ENCODE peak calls at places on chromosomes 4 and X, in five cellular contexts. One of them, this sample, is unnamed.

GRCh38 chr4:176149680-176150079 is 45.7 kb downstream of the SPATA4 start:
- DNase-seq in OCI-M1: no peak
- DNase-seq in lower lobe of right lung: no peak
- DNase-seq in choroid plexus epithelial cell: no peak
- DNase-seq in RKO: no peak
- DNase-seq in this sample: no peak

GRCh38 chr4:101339332-101339731 is 8.0 kb downstream of the PPP3CA start:
- DNase-seq in OCI-M1: no peak
- DNase-seq in RKO: no peak
- DNase-seq in lower lobe of right lung: no peak
- DNase-seq in choroid plexus epithelial cell: no peak
- DNase-seq in this sample: no peak

GRCh38 chr4:84710520-84710919 is 127.6 kb downstream of the CDS1 start:
- DNase-seq in lower lobe of right lung: no peak
- DNase-seq in choroid plexus epithelial cell: no peak
- DNase-seq in OCI-M1: no peak
- DNase-seq in RKO: no peak
- DNase-seq in this sample: no peak

GRCh38 chr4:168411318-168412150 is 68.8 kb downstream of the DDX60L start:
- DNase-seq in lower lobe of right lung: no peak
- DNase-seq in OCI-M1: peak; percentile 17
- DNase-seq in RKO: no peak
- DNase-seq in choroid plexus epithelial cell: peak; percentile 58
- DNase-seq in this sample: no peak

GRCh38 chr4:144902614-144903013 is 195.4 kb downstream of the ANAPC10 start:
- DNase-seq in OCI-M1: peak; percentile 30
- DNase-seq in lower lobe of right lung: no peak
- DNase-seq in RKO: no peak
- DNase-seq in choroid plexus epithelial cell: no peak
- DNase-seq in this sample: no peak

GRCh38 chrX:115399306-115399705 is 109.8 kb downstream of the LUZP4 start:
- DNase-seq in RKO: no peak
- DNase-seq in OCI-M1: no peak
- DNase-seq in lower lobe of right lung: no peak
- DNase-seq in choroid plexus epithelial cell: no peak
- DNase-seq in this sample: no peak

GRCh38 chrX:33725556-33726232 is 406.4 kb downstream of the FAM47A start:
- DNase-seq in RKO: no peak
- DNase-seq in choroid plexus epithelial cell: peak; percentile 12
- DNase-seq in lower lobe of right lung: peak; percentile 22
- DNase-seq in OCI-M1: peak; percentile 33
- DNase-seq in this sample: peak; percentile 1

GRCh38 chrX:107610667-107611066 is 17.6 kb upstream of the PRPS1 start:
- DNase-seq in lower lobe of right lung: no peak
- DNase-seq in choroid plexus epithelial cell: no peak
- DNase-seq in RKO: no peak
- DNase-seq in OCI-M1: no peak
- DNase-seq in this sample: no peak

GRCh38 chrX:8668797-8669196 is 63.1 kb downstream of the ANOS1 start:
- DNase-seq in OCI-M1: peak; percentile 83
- DNase-seq in choroid plexus epithelial cell: no peak
- DNase-seq in lower lobe of right lung: peak; percentile 51
- DNase-seq in RKO: no peak
- DNase-seq in this sample: no peak

GRCh38 chr4:121749225-121749624 is 15.7 kb downstream of the SMIM43 start:
- DNase-seq in OCI-M1: no peak
- DNase-seq in RKO: no peak
- DNase-seq in lower lobe of right lung: no peak
- DNase-seq in choroid plexus epithelial cell: no peak
- DNase-seq in this sample: no peak

GRCh38 chrX:120365320-120365719 is 3.4 kb downstream of the ATP1B4 start:
- DNase-seq in lower lobe of right lung: peak; percentile 51
- DNase-seq in RKO: no peak
- DNase-seq in choroid plexus epithelial cell: peak; percentile 23
- DNase-seq in OCI-M1: peak; percentile 62
- DNase-seq in this sample: peak; percentile 66

GRCh38 chrX:31508338-31508737 is 436.5 kb upstream of the FTHL17 start:
- DNase-seq in RKO: no peak
- DNase-seq in choroid plexus epithelial cell: peak; percentile 66
- DNase-seq in OCI-M1: no peak
- DNase-seq in lower lobe of right lung: no peak
- DNase-seq in this sample: peak; percentile 24

GRCh38 chrX:96004386-96004785 is 680.3 kb upstream of the DIAPH2 start:
- DNase-seq in choroid plexus epithelial cell: peak; percentile 69
- DNase-seq in RKO: peak; percentile 49
- DNase-seq in lower lobe of right lung: no peak
- DNase-seq in OCI-M1: no peak
- DNase-seq in this sample: no peak

GRCh38 chr4:105990933-105991332 is 95.7 kb downstream of the NPNT start:
- DNase-seq in choroid plexus epithelial cell: peak; percentile 84
- DNase-seq in RKO: peak; percentile 39
- DNase-seq in lower lobe of right lung: peak; percentile 66
- DNase-seq in OCI-M1: peak; percentile 16
- DNase-seq in this sample: peak; percentile 99

GRCh38 chrX:40145670-40146470 is 48.1 kb upstream of the BCOR start:
- DNase-seq in choroid plexus epithelial cell: no peak
- DNase-seq in RKO: no peak
- DNase-seq in lower lobe of right lung: no peak
- DNase-seq in OCI-M1: no peak
- DNase-seq in this sample: no peak

GRCh38 chr4:147984778-147985138 is 252.9 kb downstream of the ARHGAP10 start:
- DNase-seq in lower lobe of right lung: no peak
- DNase-seq in RKO: no peak
- DNase-seq in choroid plexus epithelial cell: no peak
- DNase-seq in OCI-M1: no peak
- DNase-seq in this sample: no peak

GRCh38 chr4:66300336-66300934 is 630.1 kb upstream of the EPHA5 start:
- DNase-seq in OCI-M1: no peak
- DNase-seq in lower lobe of right lung: no peak
- DNase-seq in choroid plexus epithelial cell: no peak
- DNase-seq in RKO: no peak
- DNase-seq in this sample: no peak

GRCh38 chr4:184648220-184649025 is 824 bp downstream of the CASP3 start:
- DNase-seq in lower lobe of right lung: peak; percentile 79
- DNase-seq in choroid plexus epithelial cell: peak; percentile 47
- DNase-seq in OCI-M1: peak; percentile 76
- DNase-seq in RKO: peak; percentile 52
- DNase-seq in this sample: peak; percentile 32

GRCh38 chrX:65522739-65523372 is 11.7 kb downstream of the LAS1L start:
- DNase-seq in lower lobe of right lung: no peak
- DNase-seq in OCI-M1: no peak
- DNase-seq in RKO: peak; percentile 28
- DNase-seq in choroid plexus epithelial cell: peak; percentile 81
- DNase-seq in this sample: peak; percentile 30

GRCh38 chr4:22030321-22030720 is 81.7 kb upstream of the KCNIP4 start:
- DNase-seq in lower lobe of right lung: no peak
- DNase-seq in RKO: no peak
- DNase-seq in choroid plexus epithelial cell: no peak
- DNase-seq in OCI-M1: no peak
- DNase-seq in this sample: no peak

GRCh38 chr4:76235915-76236314 is 15.6 kb upstream of the FAM47E start:
- DNase-seq in lower lobe of right lung: no peak
- DNase-seq in choroid plexus epithelial cell: no peak
- DNase-seq in OCI-M1: no peak
- DNase-seq in RKO: no peak
- DNase-seq in this sample: no peak

GRCh38 chr4:142925161-142925560 is 79.1 kb upstream of the INPP4B start:
- DNase-seq in OCI-M1: no peak
- DNase-seq in choroid plexus epithelial cell: no peak
- DNase-seq in RKO: no peak
- DNase-seq in lower lobe of right lung: no peak
- DNase-seq in this sample: peak; percentile 32

GRCh38 chrX:30313322-30313721 is 4.1 kb upstream of the NR0B1 start:
- DNase-seq in lower lobe of right lung: no peak
- DNase-seq in RKO: no peak
- DNase-seq in OCI-M1: no peak
- DNase-seq in choroid plexus epithelial cell: no peak
- DNase-seq in this sample: peak; percentile 29

GRCh38 chr4:33067221-33067620 is 2347.1 kb downstream of the PCDH7 start:
- DNase-seq in lower lobe of right lung: no peak
- DNase-seq in choroid plexus epithelial cell: no peak
- DNase-seq in RKO: no peak
- DNase-seq in OCI-M1: no peak
- DNase-seq in this sample: peak; percentile 31

GRCh38 chrX:134528936-134529335 is 69.0 kb downstream of the HPRT1 start:
- DNase-seq in choroid plexus epithelial cell: no peak
- DNase-seq in lower lobe of right lung: no peak
- DNase-seq in RKO: no peak
- DNase-seq in OCI-M1: peak; percentile 38
- DNase-seq in this sample: no peak

GRCh38 chr4:73770917-73771316 is 30.5 kb downstream of the CXCL8 start:
- DNase-seq in choroid plexus epithelial cell: no peak
- DNase-seq in RKO: no peak
- DNase-seq in lower lobe of right lung: no peak
- DNase-seq in OCI-M1: no peak
- DNase-seq in this sample: no peak

GRCh38 chr4:168541608-168541953 is 44.7 kb downstream of the PALLD start:
- DNase-seq in RKO: peak; percentile 45
- DNase-seq in lower lobe of right lung: no peak
- DNase-seq in choroid plexus epithelial cell: peak; percentile 55
- DNase-seq in OCI-M1: no peak
- DNase-seq in this sample: peak; percentile 83

GRCh38 chr4:94757192-94758140 is at the start of gene BMPR1B:
- DNase-seq in RKO: no peak
- DNase-seq in choroid plexus epithelial cell: peak; percentile 74
- DNase-seq in lower lobe of right lung: no peak
- DNase-seq in OCI-M1: no peak
- DNase-seq in this sample: peak; percentile 83

GRCh38 chr4:40264995-40265909 is 68.4 kb downstream of the RHOH start:
- DNase-seq in OCI-M1: peak; percentile 76
- DNase-seq in RKO: no peak
- DNase-seq in lower lobe of right lung: no peak
- DNase-seq in choroid plexus epithelial cell: peak; percentile 59
- DNase-seq in this sample: peak; percentile 95

GRCh38 chr4:187606581-187606980 is 389.0 kb upstream of the ZFP42 start:
- DNase-seq in OCI-M1: peak; percentile 79
- DNase-seq in RKO: peak; percentile 71
- DNase-seq in lower lobe of right lung: no peak
- DNase-seq in choroid plexus epithelial cell: peak; percentile 70
- DNase-seq in this sample: peak; percentile 69

GRCh38 chr4:7021930-7022658 is 21.1 kb upstream of the TADA2B start:
- DNase-seq in RKO: no peak
- DNase-seq in choroid plexus epithelial cell: peak; percentile 67
- DNase-seq in lower lobe of right lung: no peak
- DNase-seq in OCI-M1: no peak
- DNase-seq in this sample: peak; percentile 79

GRCh38 chr4:81466841-81467671 is 4.7 kb downstream of the RASGEF1B start:
- DNase-seq in OCI-M1: peak; percentile 87
- DNase-seq in choroid plexus epithelial cell: peak; percentile 83
- DNase-seq in RKO: peak; percentile 72
- DNase-seq in lower lobe of right lung: no peak
- DNase-seq in this sample: peak; percentile 51

GRCh38 chrX:12975999-12976558 is 1.2 kb downstream of the TMSB4X start:
- DNase-seq in lower lobe of right lung: peak; percentile 77
- DNase-seq in RKO: no peak
- DNase-seq in choroid plexus epithelial cell: peak; percentile 65
- DNase-seq in OCI-M1: peak; percentile 79
- DNase-seq in this sample: peak; percentile 57

GRCh38 chrX:31604629-31605221 is 532.9 kb upstream of the FTHL17 start:
- DNase-seq in choroid plexus epithelial cell: no peak
- DNase-seq in OCI-M1: peak; percentile 2
- DNase-seq in lower lobe of right lung: no peak
- DNase-seq in RKO: no peak
- DNase-seq in this sample: no peak

GRCh38 chr4:138182838-138183426 is 59.2 kb downstream of the SLC7A11 start:
- DNase-seq in OCI-M1: peak; percentile 55
- DNase-seq in RKO: peak; percentile 63
- DNase-seq in lower lobe of right lung: no peak
- DNase-seq in choroid plexus epithelial cell: peak; percentile 91
- DNase-seq in this sample: peak; percentile 71

GRCh38 chr4:8340721-8341680 is 71.4 kb downstream of the HTRA3 start:
- DNase-seq in RKO: no peak
- DNase-seq in OCI-M1: no peak
- DNase-seq in choroid plexus epithelial cell: no peak
- DNase-seq in lower lobe of right lung: no peak
- DNase-seq in this sample: peak; percentile 56

GRCh38 chr4:141686929-141687328 is 50.5 kb downstream of the IL15 start:
- DNase-seq in choroid plexus epithelial cell: no peak
- DNase-seq in RKO: no peak
- DNase-seq in OCI-M1: no peak
- DNase-seq in lower lobe of right lung: no peak
- DNase-seq in this sample: peak; percentile 49

This sample was measured in LHCN-M2.